ENCODE peak calls at places on chromosomes 7 and 10, in seven cellular contexts. V is GM12892; Z is activated CD4-positive, CD25-positive, alpha-beta regulatory T cell; S is fibroblast of lung; K is GDM1; D is HFFc6; P is lower leg skin. Q is an unnamed sample.
A peak's percentile ranks its signal among the peaks of the same experiment; 100 is the strongest.

GRCh38 chr7:2638224-2638991 is 6.6 kb downstream of the TTYH3 start:
- DNase-seq in V (no peak), Z (no peak), S (peak; percentile 77), K (no peak), D (peak; percentile 77), P (no peak), Q (peak; percentile 52)

GRCh38 chr10:31948021-31948420 is 19.4 kb upstream of the ARHGAP12 start:
- DNase-seq in V (no peak), Z (no peak), S (no peak), K (no peak), D (no peak), P (peak; percentile 76), Q (no peak)

GRCh38 chr10:115129752-115130151 is 36.6 kb downstream of the ATRNL1 start:
- DNase-seq in V (no peak), Z (no peak), S (peak; percentile 20), K (no peak), D (peak; percentile 25), P (no peak), Q (peak; percentile 50)

GRCh38 chr7:105454058-105454739 is 65.5 kb upstream of the SRPK2 start:
- DNase-seq in V (no peak), Z (no peak), S (peak; percentile 90), K (no peak), D (peak; percentile 90), P (no peak), Q (no peak)

GRCh38 chr7:34315032-34315431 is 343.0 kb upstream of the NPSR1 start:
- DNase-seq in V (no peak), Z (no peak), S (peak; percentile 94), K (no peak), D (peak; percentile 83), P (no peak), Q (peak; percentile 84)

GRCh38 chr7:157803906-157804305 is 467.1 kb downstream of the DNAJB6 start:
- DNase-seq in V (no peak), Z (no peak), S (no peak), K (no peak), D (no peak), P (no peak), Q (no peak)

GRCh38 chr7:155881471-155882350 is 69.4 kb upstream of the SHH start:
- DNase-seq in V (no peak), Z (no peak), S (no peak), K (no peak), D (no peak), P (peak; percentile 72), Q (no peak)

GRCh38 chr10:70341016-70341415 is 41.4 kb downstream of the LRRC20 start:
- DNase-seq in V (no peak), Z (no peak), S (no peak), K (peak; percentile 49), D (no peak), P (no peak), Q (no peak)

GRCh38 chr7:12907774-12908173 is 220.3 kb downstream of the ARL4A start:
- DNase-seq in V (no peak), Z (no peak), S (no peak), K (no peak), D (no peak), P (no peak), Q (no peak)

GRCh38 chr7:94701555-94701973 is 45.6 kb upstream of the SGCE start:
- DNase-seq in V (no peak), Z (no peak), S (peak; percentile 84), K (no peak), D (peak; percentile 30), P (no peak), Q (peak; percentile 43)

GRCh38 chr10:3969876-3970666 is 185.1 kb upstream of the KLF6 start:
- DNase-seq in V (no peak), Z (no peak), S (no peak), K (no peak), D (no peak), P (no peak), Q (no peak)

GRCh38 chr7:48337012-48337621 is 165.9 kb downstream of the ABCA13 start:
- DNase-seq in V (no peak), Z (no peak), S (peak; percentile 9), K (peak; percentile 3), D (peak; percentile 25), P (no peak), Q (peak; percentile 26)

GRCh38 chr10:78760463-78761240 is 308.1 kb upstream of the ZMIZ1 start:
- DNase-seq in V (no peak), Z (no peak), S (no peak), K (no peak), D (no peak), P (no peak), Q (no peak)

GRCh38 chr7:2359610-2360009 is 5.0 kb downstream of the EIF3B start:
- DNase-seq in V (no peak), Z (no peak), S (no peak), K (no peak), D (no peak), P (no peak), Q (no peak)

GRCh38 chr10:17905491-17905890 is 46.2 kb upstream of the SLC39A12 start:
- DNase-seq in V (no peak), Z (no peak), S (no peak), K (no peak), D (no peak), P (no peak), Q (no peak)

GRCh38 chr7:102891693-102892261 is 21.0 kb upstream of the LRRC17 start:
- DNase-seq in V (no peak), Z (no peak), S (peak; percentile 95), K (no peak), D (peak; percentile 87), P (no peak), Q (peak; percentile 61)

GRCh38 chr7:132655071-132655761 is 78.9 kb upstream of the PLXNA4 start:
- DNase-seq in V (no peak), Z (no peak), S (peak; percentile 71), K (peak; percentile 97), D (no peak), P (no peak), Q (no peak)

GRCh38 chr10:132078746-132079345 is 13.1 kb downstream of the JAKMIP3 start:
- DNase-seq in V (no peak), Z (no peak), S (no peak), K (no peak), D (no peak), P (peak; percentile 60), Q (no peak)

GRCh38 chr10:63866747-63867140 is 345.5 kb downstream of the REEP3 start:
- DNase-seq in V (no peak), Z (no peak), S (no peak), K (no peak), D (peak; percentile 21), P (no peak), Q (no peak)

GRCh38 chr7:40470817-40471216 is 336.0 kb downstream of the SUGCT start:
- DNase-seq in V (no peak), Z (no peak), S (peak; percentile 69), K (no peak), D (no peak), P (no peak), Q (no peak)

GRCh38 chr7:131328387-131329175 is 905 bp downstream of the MKLN1 start:
- DNase-seq in V (no peak), Z (no peak), S (peak; percentile 46), K (no peak), D (peak; percentile 32), P (no peak), Q (no peak)